ENCODE peak calls at places on chromosomes 3 and 15, in five cellular contexts. One of them, this sample, is unnamed.

GRCh38 chr15:74723754-74724334 is 1.5 kb downstream of the CYP1A1 start:
- DNase-seq in HepG2: peak
- DNase-seq in A549: peak
- DNase-seq in K562: peak
- DNase-seq in GM12878: no peak
- DNase-seq in this sample: peak

GRCh38 chr15:77025941-77026411 is 31.1 kb downstream of the PSTPIP1 start:
- DNase-seq in HepG2: no peak
- DNase-seq in A549: no peak
- DNase-seq in K562: no peak
- DNase-seq in GM12878: no peak
- DNase-seq in this sample: no peak

GRCh38 chr3:41075958-41076357 is 123.3 kb upstream of the CTNNB1 start:
- DNase-seq in HepG2: peak
- DNase-seq in A549: no peak
- DNase-seq in K562: no peak
- DNase-seq in GM12878: no peak
- DNase-seq in this sample: peak

GRCh38 chr15:49918106-49918505 is 200.9 kb downstream of the ATP8B4 start:
- DNase-seq in HepG2: no peak
- DNase-seq in A549: no peak
- DNase-seq in K562: no peak
- DNase-seq in GM12878: no peak
- DNase-seq in this sample: no peak

GRCh38 chr15:74789741-74790079 is 7.8 kb downstream of the CSK start:
- DNase-seq in HepG2: no peak
- DNase-seq in A549: no peak
- DNase-seq in K562: no peak
- DNase-seq in GM12878: no peak
- DNase-seq in this sample: no peak

GRCh38 chr3:64238971-64239667 is 13.9 kb upstream of the PRICKLE2 start:
- DNase-seq in HepG2: peak
- DNase-seq in A549: peak
- DNase-seq in K562: no peak
- DNase-seq in GM12878: no peak
- DNase-seq in this sample: peak

GRCh38 chr15:58918239-58918638 is 15.2 kb downstream of the SLTM start:
- DNase-seq in HepG2: no peak
- DNase-seq in A549: no peak
- DNase-seq in K562: no peak
- DNase-seq in GM12878: no peak
- DNase-seq in this sample: no peak

GRCh38 chr15:47443839-47444238 is 273.5 kb upstream of the SEMA6D start:
- DNase-seq in HepG2: no peak
- DNase-seq in A549: no peak
- DNase-seq in K562: no peak
- DNase-seq in GM12878: no peak
- DNase-seq in this sample: no peak

GRCh38 chr3:39334205-39334604 is 4.7 kb downstream of the CCR8 start:
- DNase-seq in HepG2: no peak
- DNase-seq in A549: no peak
- DNase-seq in K562: no peak
- DNase-seq in GM12878: no peak
- DNase-seq in this sample: no peak

GRCh38 chr3:129224984-129225393 is 24.4 kb upstream of the COPG1 start:
- DNase-seq in HepG2: peak
- DNase-seq in A549: peak
- DNase-seq in K562: no peak
- DNase-seq in GM12878: no peak
- DNase-seq in this sample: no peak

GRCh38 chr3:124992041-124992440 is 57.5 kb upstream of the MUC13 start:
- DNase-seq in HepG2: peak
- DNase-seq in A549: no peak
- DNase-seq in K562: no peak
- DNase-seq in GM12878: no peak
- DNase-seq in this sample: no peak

GRCh38 chr3:51703026-51703775 is 3.7 kb upstream of the GRM2 start:
- DNase-seq in HepG2: no peak
- DNase-seq in A549: no peak
- DNase-seq in K562: no peak
- DNase-seq in GM12878: no peak
- DNase-seq in this sample: peak

GRCh38 chr3:3023106-3023505 is 87.1 kb downstream of the IL5RA start:
- DNase-seq in HepG2: no peak
- DNase-seq in A549: no peak
- DNase-seq in K562: no peak
- DNase-seq in GM12878: no peak
- DNase-seq in this sample: no peak

GRCh38 chr3:51099794-51100542 is 285.1 kb upstream of the MANF start:
- DNase-seq in HepG2: peak
- DNase-seq in A549: peak
- DNase-seq in K562: peak
- DNase-seq in GM12878: no peak
- DNase-seq in this sample: peak

GRCh38 chr15:45023659-45024320 is 795 bp downstream of the SORD start:
- DNase-seq in HepG2: no peak
- DNase-seq in A549: peak
- DNase-seq in K562: no peak
- DNase-seq in GM12878: no peak
- DNase-seq in this sample: peak

GRCh38 chr3:43621406-43621973 is 321 bp downstream of the ANO10 start:
- DNase-seq in HepG2: no peak
- DNase-seq in A549: no peak
- DNase-seq in K562: no peak
- DNase-seq in GM12878: no peak
- DNase-seq in this sample: no peak

GRCh38 chr3:14876942-14877341 is 58.2 kb downstream of the FGD5 start:
- DNase-seq in HepG2: no peak
- DNase-seq in A549: peak
- DNase-seq in K562: no peak
- DNase-seq in GM12878: no peak
- DNase-seq in this sample: no peak

GRCh38 chr15:33089878-33090757 is 104.4 kb downstream of the FMN1 start:
- DNase-seq in HepG2: no peak
- DNase-seq in A549: no peak
- DNase-seq in K562: no peak
- DNase-seq in GM12878: no peak
- DNase-seq in this sample: no peak

GRCh38 chr3:169556909-169557308 is 106.6 kb downstream of the MECOM start:
- DNase-seq in HepG2: no peak
- DNase-seq in A549: no peak
- DNase-seq in K562: no peak
- DNase-seq in GM12878: no peak
- DNase-seq in this sample: no peak

GRCh38 chr3:103308921-103309320 is 874.1 kb downstream of the ZPLD1 start:
- DNase-seq in HepG2: no peak
- DNase-seq in A549: peak
- DNase-seq in K562: no peak
- DNase-seq in GM12878: no peak
- DNase-seq in this sample: peak

GRCh38 chr3:46565607-46566039 is 479 bp downstream of the LRRC2 start:
- DNase-seq in HepG2: peak
- DNase-seq in A549: no peak
- DNase-seq in K562: no peak
- DNase-seq in GM12878: no peak
- DNase-seq in this sample: peak

GRCh38 chr15:70245932-70246622 is 148.4 kb upstream of the TLE3 start:
- DNase-seq in HepG2: no peak
- DNase-seq in A549: no peak
- DNase-seq in K562: no peak
- DNase-seq in GM12878: peak
- DNase-seq in this sample: no peak

GRCh38 chr15:68930268-68931022 is at the start of gene SPESP1:
- DNase-seq in HepG2: no peak
- DNase-seq in A549: no peak
- DNase-seq in K562: no peak
- DNase-seq in GM12878: no peak
- DNase-seq in this sample: peak

GRCh38 chr3:105553851-105554250 is 187.1 kb downstream of the ALCAM start:
- DNase-seq in HepG2: no peak
- DNase-seq in A549: no peak
- DNase-seq in K562: no peak
- DNase-seq in GM12878: no peak
- DNase-seq in this sample: no peak

GRCh38 chr3:143510601-143511000 is 337.7 kb downstream of the SLC9A9 start:
- DNase-seq in HepG2: no peak
- DNase-seq in A549: no peak
- DNase-seq in K562: no peak
- DNase-seq in GM12878: no peak
- DNase-seq in this sample: no peak

GRCh38 chr15:74882528-74882927 is 7.3 kb upstream of the MPI start:
- DNase-seq in HepG2: no peak
- DNase-seq in A549: no peak
- DNase-seq in K562: no peak
- DNase-seq in GM12878: no peak
- DNase-seq in this sample: peak

GRCh38 chr3:47850062-47850802 is 47.3 kb downstream of the DHX30 start:
- DNase-seq in HepG2: peak
- DNase-seq in A549: peak
- DNase-seq in K562: peak
- DNase-seq in GM12878: no peak
- DNase-seq in this sample: peak
- TF ChIP-seq JUNB in HepG2: no peak
- TF ChIP-seq JUNB in A549: no peak
- TF ChIP-seq JUNB in K562: no peak
- TF ChIP-seq JUNB in GM12878: no peak
- TF ChIP-seq JUNB in this sample: no peak

GRCh38 chr3:12484983-12485327 is 675 bp downstream of the TSEN2 start:
- DNase-seq in HepG2: peak
- DNase-seq in A549: no peak
- DNase-seq in K562: no peak
- DNase-seq in GM12878: no peak
- DNase-seq in this sample: peak

GRCh38 chr3:12483872-12484197 is 445 bp upstream of the TSEN2 start:
- DNase-seq in HepG2: no peak
- DNase-seq in A549: no peak
- DNase-seq in K562: no peak
- DNase-seq in GM12878: no peak
- DNase-seq in this sample: no peak

GRCh38 chr3:12486001-12486400 is 1.7 kb downstream of the TSEN2 start:
- DNase-seq in HepG2: no peak
- DNase-seq in A549: no peak
- DNase-seq in K562: no peak
- DNase-seq in GM12878: no peak
- DNase-seq in this sample: no peak

GRCh38 chr3:12484198-12484982 is at the start of gene TSEN2:
- DNase-seq in HepG2: peak
- DNase-seq in A549: peak
- DNase-seq in K562: peak
- DNase-seq in GM12878: peak
- DNase-seq in this sample: peak

GRCh38 chr3:12483364-12483763 is 916 bp upstream of the TSEN2 start:
- DNase-seq in HepG2: no peak
- DNase-seq in A549: no peak
- DNase-seq in K562: no peak
- DNase-seq in GM12878: no peak
- DNase-seq in this sample: no peak
- H3K4me2 ChIP-seq in HepG2: peak
- H3K4me2 ChIP-seq in A549: peak
- H3K4me2 ChIP-seq in K562: peak
- H3K4me2 ChIP-seq in GM12878: peak
- H3K4me2 ChIP-seq in this sample: peak

GRCh38 chr3:127262533-127262932 is 25.3 kb downstream of the PRR20G start:
- DNase-seq in HepG2: no peak
- DNase-seq in A549: no peak
- DNase-seq in K562: no peak
- DNase-seq in GM12878: no peak
- DNase-seq in this sample: no peak
- TF ChIP-seq JUNB in HepG2: no peak
- TF ChIP-seq JUNB in A549: no peak
- TF ChIP-seq JUNB in K562: no peak
- TF ChIP-seq JUNB in GM12878: no peak
- TF ChIP-seq JUNB in this sample: no peak

DNA sequence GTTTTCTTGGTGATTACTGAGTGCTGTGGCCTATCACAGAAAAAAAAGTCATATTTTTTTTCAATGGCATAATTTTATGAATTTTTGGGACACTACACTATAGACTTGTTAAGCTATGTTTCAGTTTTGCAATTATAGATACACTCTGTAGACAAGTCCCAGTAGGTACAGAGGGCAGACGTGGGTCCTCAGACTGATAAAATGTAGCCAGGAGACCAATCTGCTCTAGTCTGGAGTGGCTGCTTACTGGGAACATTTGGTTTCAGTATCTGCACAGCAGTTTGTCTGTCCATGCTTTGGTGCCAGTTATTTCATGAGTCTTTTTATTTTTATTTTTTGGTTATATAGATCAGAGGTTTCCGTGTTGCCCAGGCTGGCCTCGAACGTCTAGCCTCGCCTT is 313.4 kb upstream of the LRRFIP2 start:
- DNase-seq in HepG2: no peak
- DNase-seq in A549: no peak
- DNase-seq in K562: no peak
- DNase-seq in GM12878: no peak
- DNase-seq in this sample: no peak
- H3K4me2 ChIP-seq in HepG2: no peak
- H3K4me2 ChIP-seq in A549: no peak
- H3K4me2 ChIP-seq in K562: no peak
- H3K4me2 ChIP-seq in GM12878: no peak
- H3K4me2 ChIP-seq in this sample: no peak

GRCh38 chr3:24521306-24522154 is 26.9 kb upstream of the THRB start:
- DNase-seq in HepG2: peak
- DNase-seq in A549: peak
- DNase-seq in K562: peak
- DNase-seq in GM12878: no peak
- DNase-seq in this sample: peak
- TF ChIP-seq JUNB in HepG2: no peak
- TF ChIP-seq JUNB in A549: no peak
- TF ChIP-seq JUNB in K562: no peak
- TF ChIP-seq JUNB in GM12878: no peak
- TF ChIP-seq JUNB in this sample: no peak